ENCODE peak calls at places on chromosomes 2 and 18, in ten cellular contexts. One of them, this sample, is unnamed.

GRCh38 chr2:23250371-23250770 is 134.6 kb upstream of the KLHL29 start:
- DNase-seq in KBM-7: no peak
- DNase-seq in EL: no peak
- DNase-seq in NCI-H446: peak; percentile 56
- DNase-seq in lower lobe of right lung: no peak
- DNase-seq in stimulated activated CD4-positive, alpha-beta T cell treated with anti-CD3 and anti-CD28 coated beads, Interleukin-1b, Interleukin-23, amount 100 ng/mL, for 1 hour: no peak
- DNase-seq in BJ: no peak
- DNase-seq in T-helper 17 cell: no peak
- DNase-seq in left ventricle myocardium inferior: no peak
- DNase-seq in NCI-H510A treated with DMSO at 0.1 percent for 48 hours: no peak
- DNase-seq in this sample: no peak

GRCh38 chr18:23619388-23619873 is 33.1 kb upstream of the NPC1 start:
- DNase-seq in left ventricle myocardium inferior: peak; percentile 21
- DNase-seq in lower lobe of right lung: peak; percentile 53
- DNase-seq in NCI-H510A treated with DMSO at 0.1 percent for 48 hours: no peak
- DNase-seq in NCI-H446: no peak
- DNase-seq in EL: peak; percentile 36
- DNase-seq in stimulated activated CD4-positive, alpha-beta T cell treated with anti-CD3 and anti-CD28 coated beads, Interleukin-1b, Interleukin-23, amount 100 ng/mL, for 1 hour: no peak
- DNase-seq in BJ: no peak
- DNase-seq in KBM-7: no peak
- DNase-seq in T-helper 17 cell: no peak
- DNase-seq in this sample: peak; percentile 41

GRCh38 chr2:217943379-217944321 is 59.1 kb downstream of the TNS1 start:
- DNase-seq in NCI-H446: peak; percentile 44
- DNase-seq in BJ: no peak
- DNase-seq in T-helper 17 cell: no peak
- DNase-seq in EL: peak; percentile 60
- DNase-seq in stimulated activated CD4-positive, alpha-beta T cell treated with anti-CD3 and anti-CD28 coated beads, Interleukin-1b, Interleukin-23, amount 100 ng/mL, for 1 hour: no peak
- DNase-seq in KBM-7: peak; percentile 44
- DNase-seq in NCI-H510A treated with DMSO at 0.1 percent for 48 hours: peak; percentile 81
- DNase-seq in lower lobe of right lung: peak; percentile 90
- DNase-seq in left ventricle myocardium inferior: peak; percentile 88
- DNase-seq in this sample: peak; percentile 92

GRCh38 chr2:63613391-63613901 is 24.7 kb downstream of the MDH1 start:
- DNase-seq in lower lobe of right lung: no peak
- DNase-seq in BJ: peak; percentile 8
- DNase-seq in NCI-H510A treated with DMSO at 0.1 percent for 48 hours: no peak
- DNase-seq in T-helper 17 cell: no peak
- DNase-seq in NCI-H446: no peak
- DNase-seq in KBM-7: no peak
- DNase-seq in stimulated activated CD4-positive, alpha-beta T cell treated with anti-CD3 and anti-CD28 coated beads, Interleukin-1b, Interleukin-23, amount 100 ng/mL, for 1 hour: no peak
- DNase-seq in EL: peak; percentile 4
- DNase-seq in left ventricle myocardium inferior: no peak
- DNase-seq in this sample: no peak

GRCh38 chr2:667332-668000 is 9.7 kb downstream of the TMEM18 start:
- DNase-seq in BJ: no peak
- DNase-seq in lower lobe of right lung: no peak
- DNase-seq in NCI-H510A treated with DMSO at 0.1 percent for 48 hours: no peak
- DNase-seq in NCI-H446: peak; percentile 13
- DNase-seq in KBM-7: peak; percentile 13
- DNase-seq in EL: peak; percentile 69
- DNase-seq in left ventricle myocardium inferior: no peak
- DNase-seq in stimulated activated CD4-positive, alpha-beta T cell treated with anti-CD3 and anti-CD28 coated beads, Interleukin-1b, Interleukin-23, amount 100 ng/mL, for 1 hour: no peak
- DNase-seq in T-helper 17 cell: no peak
- DNase-seq in this sample: peak; percentile 76

GRCh38 chr2:201413143-201413542 is 38.1 kb downstream of the TRAK2 start:
- DNase-seq in EL: no peak
- DNase-seq in left ventricle myocardium inferior: no peak
- DNase-seq in NCI-H510A treated with DMSO at 0.1 percent for 48 hours: no peak
- DNase-seq in BJ: no peak
- DNase-seq in NCI-H446: no peak
- DNase-seq in lower lobe of right lung: no peak
- DNase-seq in stimulated activated CD4-positive, alpha-beta T cell treated with anti-CD3 and anti-CD28 coated beads, Interleukin-1b, Interleukin-23, amount 100 ng/mL, for 1 hour: no peak
- DNase-seq in KBM-7: no peak
- DNase-seq in T-helper 17 cell: no peak
- DNase-seq in this sample: no peak

GRCh38 chr18:48136051-48136543 is 205.6 kb upstream of the SMAD2 start:
- DNase-seq in T-helper 17 cell: no peak
- DNase-seq in left ventricle myocardium inferior: peak; percentile 46
- DNase-seq in lower lobe of right lung: peak; percentile 56
- DNase-seq in NCI-H510A treated with DMSO at 0.1 percent for 48 hours: no peak
- DNase-seq in KBM-7: no peak
- DNase-seq in EL: no peak
- DNase-seq in stimulated activated CD4-positive, alpha-beta T cell treated with anti-CD3 and anti-CD28 coated beads, Interleukin-1b, Interleukin-23, amount 100 ng/mL, for 1 hour: no peak
- DNase-seq in NCI-H446: no peak
- DNase-seq in BJ: no peak
- DNase-seq in this sample: no peak

GRCh38 chr2:88451647-88452150 is 794 bp downstream of the FOXI3 start:
- DNase-seq in NCI-H446: no peak
- DNase-seq in BJ: no peak
- DNase-seq in stimulated activated CD4-positive, alpha-beta T cell treated with anti-CD3 and anti-CD28 coated beads, Interleukin-1b, Interleukin-23, amount 100 ng/mL, for 1 hour: no peak
- DNase-seq in NCI-H510A treated with DMSO at 0.1 percent for 48 hours: no peak
- DNase-seq in KBM-7: peak; percentile 9
- DNase-seq in EL: no peak
- DNase-seq in lower lobe of right lung: no peak
- DNase-seq in T-helper 17 cell: no peak
- DNase-seq in left ventricle myocardium inferior: no peak
- DNase-seq in this sample: no peak

GRCh38 chr2:17179145-17179808 is 339.0 kb downstream of the RAD51AP2 start:
- DNase-seq in lower lobe of right lung: no peak
- DNase-seq in T-helper 17 cell: no peak
- DNase-seq in left ventricle myocardium inferior: no peak
- DNase-seq in BJ: no peak
- DNase-seq in KBM-7: no peak
- DNase-seq in NCI-H446: no peak
- DNase-seq in stimulated activated CD4-positive, alpha-beta T cell treated with anti-CD3 and anti-CD28 coated beads, Interleukin-1b, Interleukin-23, amount 100 ng/mL, for 1 hour: no peak
- DNase-seq in NCI-H510A treated with DMSO at 0.1 percent for 48 hours: no peak
- DNase-seq in EL: no peak
- DNase-seq in this sample: no peak

This sample was measured in AG08396.